ENCODE peak calls at places on chromosome 10, in six cellular contexts. V, H, F, K, G and S are unnamed samples.

GRCh38 chr10:86667421-86668181 is 710 bp upstream of the LDB3 start:
- DNase-seq in V (no peak), H (no peak), F (no peak), K (no peak), G (no peak), S (no peak)

GRCh38 chr10:102613761-102614160 is 30.5 kb upstream of the TRIM8 start:
- DNase-seq in V (no peak), H (no peak), F (no peak), K (no peak), G (no peak), S (no peak)

GRCh38 chr10:102120987-102121738 is 995 bp upstream of the LDB1 start:
- DNase-seq in V (no peak), H (peak; percentile 74), F (peak; percentile 89), K (no peak), G (no peak), S (no peak)

GRCh38 chr10:62116896-62117295 is 151.7 kb downstream of the RTKN2 start:
- DNase-seq in V (no peak), H (no peak), F (no peak), K (no peak), G (no peak), S (no peak)

GRCh38 chr10:129607607-129608006 is 140.6 kb downstream of the MGMT start:
- DNase-seq in V (no peak), H (no peak), F (no peak), K (no peak), G (no peak), S (no peak)

GRCh38 chr10:87547734-87548311 is 43.1 kb downstream of the MINPP1 start:
- DNase-seq in V (no peak), H (peak; percentile 29), F (no peak), K (no peak), G (no peak), S (no peak)

GRCh38 chr10:127017406-127018297 is 112.4 kb downstream of the DOCK1 start:
- DNase-seq in V (no peak), H (no peak), F (no peak), K (no peak), G (no peak), S (no peak)

GRCh38 chr10:101042118-101042517 is 11.1 kb downstream of the SFXN3 start:
- DNase-seq in V (no peak), H (no peak), F (no peak), K (no peak), G (no peak), S (no peak)

GRCh38 chr10:128922172-128922571 is 544.9 kb upstream of the MGMT start:
- DNase-seq in V (no peak), H (no peak), F (no peak), K (no peak), G (no peak), S (no peak)

GRCh38 chr10:78459639-78460037 is 426.0 kb downstream of the RPS24 start:
- DNase-seq in V (no peak), H (no peak), F (no peak), K (no peak), G (no peak), S (no peak)

GRCh38 chr10:15472431-15473400 is 101.6 kb upstream of the FAM171A1 start:
- DNase-seq in V (no peak), H (no peak), F (peak; percentile 49), K (no peak), G (no peak), S (no peak)

GRCh38 chr10:98097175-98097574 is 37.3 kb upstream of the R3HCC1L start:
- DNase-seq in V (no peak), H (no peak), F (no peak), K (no peak), G (no peak), S (no peak)

DNA sequence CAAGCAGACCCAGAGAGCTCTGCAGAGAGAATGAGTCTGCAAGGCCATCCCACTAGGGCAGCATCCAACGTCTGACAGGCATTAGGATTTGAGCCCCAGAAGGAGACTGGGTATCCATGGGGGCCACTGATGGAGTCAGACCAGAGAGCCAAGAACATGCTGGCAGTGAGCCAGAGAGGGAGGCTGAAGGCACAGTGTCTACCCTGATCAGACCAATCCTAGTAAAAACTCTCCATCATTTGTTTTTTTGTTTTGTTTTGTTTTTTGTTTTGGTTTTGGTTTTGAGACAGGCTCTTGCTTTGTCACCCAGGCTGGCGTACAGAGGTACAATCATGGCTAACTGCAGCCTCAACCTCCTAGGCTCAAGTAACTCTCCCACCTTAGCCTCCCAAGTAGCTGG is 133.1 kb upstream of the LYZL2 start:
- DNase-seq in V (no peak), H (no peak), F (no peak), K (no peak), G (no peak), S (no peak)
- TF ChIP-seq POLR2AphosphoS5 in V (no peak), H (no peak), F (no peak), K (no peak), G (no peak), S (no peak)

GRCh38 chr10:96890172-96890513 is 58.0 kb downstream of the LCOR start:
- DNase-seq in V (peak; percentile 1), H (no peak), F (no peak), K (no peak), G (no peak), S (no peak)
- TF ChIP-seq TAF1 in V (no peak), H (no peak), F (no peak), K (no peak), G (no peak), S (no peak)

DNA sequence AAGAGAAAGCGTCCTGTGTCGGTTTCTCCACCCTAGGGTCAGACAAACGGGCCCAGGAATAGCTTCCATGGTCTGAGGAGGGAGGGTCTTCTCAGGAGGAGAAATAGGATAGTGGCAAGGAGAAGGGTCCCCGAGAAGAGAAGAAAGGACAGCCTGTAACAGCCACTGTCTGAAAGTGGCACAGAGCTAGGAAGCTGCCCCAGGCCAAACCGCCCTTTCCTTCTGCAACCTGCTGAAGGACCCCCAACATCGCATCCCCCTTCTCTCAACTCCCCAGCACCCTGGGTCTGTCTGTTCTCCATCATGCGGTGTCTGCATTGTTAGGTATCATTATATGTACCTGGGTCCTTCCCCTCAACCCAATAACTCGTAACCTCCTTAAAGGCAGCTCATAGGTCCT is 47.1 kb downstream of the COL17A1 start:
- DNase-seq in V (no peak), H (no peak), F (no peak), K (no peak), G (no peak), S (no peak)
- TF ChIP-seq POLR2A in V (no peak), H (no peak), F (no peak), K (no peak), G (no peak), S (no peak)

DNA sequence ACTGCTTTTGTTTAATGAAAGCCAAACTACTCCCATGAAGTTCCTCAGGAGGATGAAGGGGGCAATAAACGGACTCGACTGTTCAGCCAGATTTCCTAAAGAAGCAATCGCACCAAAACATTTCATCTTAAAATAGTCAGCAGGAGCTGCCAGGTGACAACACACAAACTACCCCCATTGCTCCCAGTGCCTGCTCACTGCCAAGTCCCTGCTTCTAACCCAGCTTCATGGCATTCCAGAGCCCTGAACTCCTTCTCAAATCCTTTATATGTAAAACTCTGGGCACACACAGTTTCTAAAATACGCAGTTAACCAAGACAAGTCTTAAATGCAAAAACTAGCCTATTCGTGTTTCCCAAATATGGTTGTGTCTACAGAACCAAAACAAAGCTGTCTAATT is 110.0 kb downstream of the SORBS1 start:
- DNase-seq in V (no peak), H (no peak), F (no peak), K (no peak), G (no peak), S (no peak)
- TF ChIP-seq POLR2AphosphoS5 in V (no peak), H (no peak), F (no peak), K (no peak), G (no peak), S (no peak)

DNA sequence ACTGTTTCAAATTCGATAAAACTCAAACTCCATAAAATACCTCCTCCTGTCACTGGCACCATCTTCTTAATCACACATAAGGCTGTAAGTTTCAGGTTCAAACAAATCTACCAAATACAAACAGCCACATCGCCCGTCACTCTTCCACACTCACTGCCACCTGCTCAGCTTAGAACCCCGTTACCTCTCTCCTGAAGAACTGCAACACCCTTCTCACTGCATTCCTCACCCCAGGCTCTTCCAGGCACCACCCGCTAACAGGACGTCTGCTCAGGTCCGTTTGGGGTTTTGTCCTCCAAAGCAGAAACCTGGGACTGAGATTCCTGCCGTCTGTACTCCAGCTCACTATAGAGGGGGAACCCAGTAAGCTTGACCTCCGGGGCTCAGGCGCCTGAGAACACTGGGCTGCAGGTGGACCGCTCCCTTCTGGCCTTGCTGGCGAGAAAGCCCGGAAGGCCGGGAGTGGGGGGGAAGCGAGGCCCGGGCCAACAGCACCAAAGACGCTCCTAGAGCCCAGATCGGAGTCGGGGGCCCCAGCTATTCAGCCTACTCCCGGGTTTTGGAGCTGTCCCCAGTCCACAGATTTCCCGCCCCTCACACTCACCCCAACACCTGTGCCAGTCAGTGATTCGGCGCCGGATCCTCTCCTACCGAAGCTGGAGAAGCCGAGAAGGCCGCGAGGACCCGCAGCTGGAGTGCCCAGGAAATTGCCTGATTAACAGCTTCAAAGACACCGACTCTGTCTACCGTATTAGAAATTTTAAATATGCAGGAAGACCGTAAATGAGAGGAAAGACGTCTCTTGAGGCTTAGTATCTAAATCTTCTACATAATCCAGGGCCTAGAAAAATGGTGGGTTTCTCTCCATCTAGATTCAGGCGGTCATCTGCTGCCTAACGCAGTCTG is at the start of gene AP3M1:
- DNase-seq in V (no peak), H (peak; percentile 94), F (peak; percentile 90), K (peak; percentile 67), G (peak; percentile 97), S (peak; percentile 73)
- TF ChIP-seq TAF1 in V (no peak), H (peak; percentile 72), F (no peak), K (no peak), G (peak; percentile 82), S (peak; percentile 52)

GRCh38 chr10:4983615-4984216 is 19.9 kb downstream of the AKR1C2 start:
- DNase-seq in V (peak; percentile 15), H (no peak), F (no peak), K (no peak), G (no peak), S (no peak)
- TF ChIP-seq POLR2A in V (peak; percentile 33), H (no peak), F (no peak), K (no peak), G (no peak), S (no peak)

DNA sequence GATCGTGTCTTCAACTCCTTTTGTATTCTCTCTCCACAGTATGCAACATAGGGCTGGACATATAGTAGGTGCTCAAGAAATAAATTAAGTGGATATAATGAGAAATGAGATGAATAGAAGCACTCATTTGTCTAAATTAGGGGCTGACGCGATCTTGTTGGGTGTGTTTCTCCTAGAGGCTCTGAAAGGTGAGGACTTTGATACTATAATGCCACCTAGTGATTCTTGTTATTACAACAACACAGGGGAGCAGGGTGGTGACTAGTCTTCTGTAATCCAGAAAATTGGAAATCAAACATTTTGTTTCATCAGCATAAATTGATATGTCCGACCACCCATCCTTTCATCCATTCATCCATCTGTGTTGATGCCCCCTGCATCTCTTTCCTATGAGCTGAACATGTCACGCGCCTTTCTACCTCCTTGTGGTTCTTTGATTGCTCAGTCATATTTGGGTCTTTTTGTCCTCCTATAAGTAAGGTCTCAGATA is 3.4 kb upstream of the CFAP58 start:
- DNase-seq in V (peak; percentile 66), H (peak; percentile 73), F (no peak), K (no peak), G (peak; percentile 53), S (no peak)
- TF ChIP-seq POLR2AphosphoS5 in V (no peak), H (no peak), F (no peak), K (no peak), G (no peak), S (no peak)

GRCh38 chr10:71270301-71270777 is 48.7 kb upstream of the SLC29A3 start:
- DNase-seq in V (peak; percentile 56), H (peak; percentile 84), F (peak; percentile 75), K (peak; percentile 72), G (no peak), S (peak; percentile 53)
- TF ChIP-seq TAF1 in V (no peak), H (no peak), F (no peak), K (no peak), G (no peak), S (no peak)

GRCh38 chr10:95472304-95473088 is 88.7 kb downstream of the SORBS1 start:
- DNase-seq in V (peak; percentile 27), H (peak; percentile 21), F (no peak), K (no peak), G (no peak), S (no peak)
- TF ChIP-seq POLR2A in V (no peak), H (no peak), F (no peak), K (no peak), G (no peak), S (no peak)